ENCODE peak calls at places on chromosome 20, in four cellular contexts. I, H, Q and B are unnamed samples.

GRCh38 chr20:3222635-3223600 is 13.6 kb downstream of the ITPA start:
- DNase-seq in I (no peak), H (no peak), Q (no peak), B (no peak)

GRCh38 chr20:3238616-3239025 is 369 bp downstream of the SLC4A11 start:
- DNase-seq in I (no peak), H (peak; percentile 60), Q (no peak), B (no peak)

GRCh38 chr20:10434467-10434831 is 427 bp upstream of the MKKS start:
- DNase-seq in I (peak; percentile 99), H (peak; percentile 96), Q (peak; percentile 85), B (peak; percentile 100)

GRCh38 chr20:37411408-37412306 is 65.7 kb downstream of the SRC start:
- DNase-seq in I (no peak), H (no peak), Q (no peak), B (no peak)

GRCh38 chr20:4713401-4713800 is 8.3 kb upstream of the PRND start:
- DNase-seq in I (no peak), H (no peak), Q (no peak), B (no peak)

GRCh38 chr20:14264869-14265268 is 72.5 kb downstream of the FLRT3 start:
- DNase-seq in I (peak; percentile 37), H (no peak), Q (no peak), B (peak; percentile 66)

GRCh38 chr20:41483553-41483930 is 116.9 kb upstream of the EMILIN3 start:
- DNase-seq in I (peak; percentile 60), H (no peak), Q (no peak), B (no peak)

GRCh38 chr20:15708984-15709598 is 864.2 kb downstream of the KIF16B start:
- DNase-seq in I (no peak), H (peak; percentile 82), Q (peak; percentile 97), B (peak; percentile 71)

GRCh38 chr20:46951840-46952497 is 57.3 kb downstream of the EYA2 start:
- DNase-seq in I (peak; percentile 51), H (no peak), Q (no peak), B (no peak)

GRCh38 chr20:58889334-58890072 is 37.0 kb downstream of the GNAS start:
- DNase-seq in I (no peak), H (no peak), Q (no peak), B (no peak)

GRCh38 chr20:42836339-42836738 is 353.4 kb downstream of the PTPRT start:
- DNase-seq in I (no peak), H (peak; percentile 33), Q (no peak), B (no peak)

GRCh38 chr20:48025661-48026060 is 240.4 kb upstream of the SULF2 start:
- DNase-seq in I (no peak), H (no peak), Q (no peak), B (no peak)

GRCh38 chr20:4441871-4442270 is 279.8 kb upstream of the PRND start:
- DNase-seq in I (no peak), H (no peak), Q (no peak), B (no peak)

GRCh38 chr20:61815678-61816077 is 250.0 kb downstream of the TAF4 start:
- DNase-seq in I (no peak), H (no peak), Q (no peak), B (no peak)

GRCh38 chr20:43925215-43925614 is 10.6 kb downstream of the TOX2 start:
- DNase-seq in I (no peak), H (no peak), Q (no peak), B (no peak)

GRCh38 chr20:51529758-51530157 is 12.8 kb downstream of the NFATC2 start:
- DNase-seq in I (peak; percentile 61), H (no peak), Q (no peak), B (no peak)

GRCh38 chr20:50369225-50370035 is 140.8 kb upstream of the PTPN1 start:
- DNase-seq in I (no peak), H (no peak), Q (no peak), B (no peak)

GRCh38 chr20:31894980-31895675 is 24.7 kb downstream of the TTLL9 start:
- DNase-seq in I (peak; percentile 49), H (peak; percentile 62), Q (no peak), B (peak; percentile 55)

GRCh38 chr20:43736588-43737091 is 9.8 kb upstream of the GTSF1L start:
- DNase-seq in I (peak; percentile 10), H (no peak), Q (no peak), B (peak; percentile 94)

GRCh38 chr20:32017711-32018251 is 7.5 kb downstream of the CCM2L start:
- DNase-seq in I (no peak), H (peak; percentile 98), Q (peak; percentile 85), B (peak; percentile 95)

GRCh38 chr20:57013741-57014140 is 252.7 kb downstream of the BMP7 start:
- DNase-seq in I (no peak), H (peak; percentile 81), Q (peak; percentile 71), B (peak; percentile 71)

GRCh38 chr20:19431308-19431685 is 218.9 kb downstream of the SLC24A3 start:
- DNase-seq in I (no peak), H (no peak), Q (peak; percentile 33), B (no peak)

GRCh38 chr20:50540620-50541605 is 30.7 kb downstream of the PTPN1 start:
- DNase-seq in I (peak; percentile 93), H (no peak), Q (no peak), B (peak; percentile 96)

GRCh38 chr20:11918280-11918952 is 723 bp downstream of the BTBD3 start:
- DNase-seq in I (no peak), H (no peak), Q (no peak), B (no peak)

GRCh38 chr20:313948-314347 is 11.4 kb upstream of the SOX12 start:
- DNase-seq in I (peak; percentile 83), H (no peak), Q (no peak), B (no peak)

GRCh38 chr20:41145821-41146620 is 8.7 kb downstream of the PLCG1 start:
- DNase-seq in I (no peak), H (no peak), Q (no peak), B (no peak)

GRCh38 chr20:43536041-43536816 is 22.6 kb upstream of the SGK2 start:
- DNase-seq in I (no peak), H (no peak), Q (no peak), B (no peak)

GRCh38 chr20:47973519-47974233 is 188.4 kb upstream of the SULF2 start:
- DNase-seq in I (no peak), H (peak; percentile 78), Q (peak; percentile 55), B (peak; percentile 64)

GRCh38 chr20:60035-60918 is 27.2 kb upstream of the DEFB125 start:
- DNase-seq in I (no peak), H (no peak), Q (no peak), B (no peak)

GRCh38 chr20:12617076-12617475 is 391.7 kb upstream of the SPTLC3 start:
- DNase-seq in I (no peak), H (no peak), Q (no peak), B (no peak)

GRCh38 chr20:59064214-59064722 is 21.7 kb upstream of the PRELID3B start:
- DNase-seq in I (no peak), H (no peak), Q (no peak), B (no peak)

GRCh38 chr20:4431446-4431845 is 290.3 kb upstream of the PRND start:
- DNase-seq in I (no peak), H (no peak), Q (no peak), B (no peak)

DNA sequence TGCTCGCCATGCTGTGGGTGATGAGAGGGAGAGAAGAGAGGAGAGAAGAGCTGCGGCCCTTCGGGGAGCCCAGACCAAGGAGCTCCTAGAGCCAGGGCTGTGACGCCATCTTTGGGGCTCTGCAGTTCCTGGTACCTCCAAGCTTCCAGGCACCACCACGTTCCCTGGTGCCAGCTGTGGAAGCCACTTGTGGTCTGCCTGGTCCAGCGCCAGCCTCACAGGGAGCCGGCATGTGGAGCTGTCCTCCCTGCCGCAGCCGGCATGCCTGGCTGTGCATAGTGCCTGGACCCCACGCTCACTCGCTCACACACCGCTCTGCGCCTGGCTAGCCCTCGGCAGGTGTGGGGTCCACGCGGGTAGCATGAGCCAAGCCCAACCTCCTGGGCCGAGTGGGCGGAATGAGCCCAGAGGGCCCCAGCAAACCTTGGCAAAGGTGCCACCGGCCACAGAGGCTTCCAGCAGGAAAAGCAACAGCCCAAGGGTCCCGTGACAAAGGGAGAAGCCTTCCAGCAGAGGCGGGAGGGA is 19.3 kb upstream of the CHRNA4 start:
- DNase-seq in I (no peak), H (no peak), Q (no peak), B (no peak)
- H3K56ac ChIP-seq in I (no peak overlapping the region), H (no peak overlapping the region), Q (no peak overlapping the region), B (no peak overlapping the region)

GRCh38 chr20:23195635-23196034 is 109.5 kb upstream of the CD93 start:
- DNase-seq in I (no peak), H (no peak), Q (no peak), B (no peak)
- H4K5ac ChIP-seq in I (no peak overlapping the region), H (no peak overlapping the region), Q (no peak overlapping the region), B (no peak overlapping the region)

DNA sequence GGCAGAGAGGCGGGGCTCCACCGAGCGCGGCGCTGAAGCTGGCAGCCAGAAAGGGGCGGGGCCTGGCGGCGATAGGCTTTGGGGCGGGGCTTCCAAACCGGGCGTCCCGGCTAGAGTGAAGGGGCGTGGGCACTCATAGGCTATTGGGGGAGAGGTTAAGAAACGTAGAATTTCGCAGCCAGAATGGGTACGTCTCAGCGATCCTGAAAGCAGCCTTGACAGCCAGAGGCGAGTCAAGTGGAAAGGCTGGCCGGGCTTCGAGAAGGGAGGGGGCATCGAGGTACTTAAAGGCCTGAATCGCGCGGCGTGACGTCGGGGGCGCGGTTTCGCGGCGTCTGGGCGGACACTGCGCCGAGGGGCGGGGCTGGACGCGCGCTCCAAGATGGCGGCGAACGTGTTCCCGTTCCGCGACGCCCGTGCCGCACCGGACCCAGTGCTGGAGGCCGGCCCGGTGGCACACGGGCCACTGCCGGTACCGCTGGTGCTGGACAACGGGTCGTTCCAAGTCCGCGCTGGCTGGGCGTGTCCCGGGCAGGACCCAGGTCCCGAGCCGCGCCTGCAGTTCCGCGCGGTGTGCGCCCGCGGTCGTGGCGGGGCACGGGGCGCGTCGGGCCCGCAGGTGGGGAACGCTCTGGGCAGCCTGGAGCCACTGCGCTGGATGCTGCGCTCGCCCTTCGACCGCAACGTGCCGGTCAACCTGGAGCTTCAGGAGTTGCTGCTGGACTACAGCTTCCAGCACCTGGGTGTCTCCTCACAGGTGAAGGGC is at the start of gene ACTR5:
- DNase-seq in I (peak; percentile 80), H (peak; percentile 94), Q (peak; percentile 99), B (peak; percentile 92)
- H3K56ac ChIP-seq in I (peak within 1 kb of the TSS; percentile 27), H (no peak within 1 kb of the TSS), Q (peak within 1 kb of the TSS; percentile 79), B (peak within 1 kb of the TSS; percentile 99)

GRCh38 chr20:49043000-49043399 is 3.1 kb upstream of the CSE1L start:
- DNase-seq in I (no peak), H (no peak), Q (no peak), B (no peak)
- H4K5ac ChIP-seq in I (no peak overlapping the region), H (no peak overlapping the region), Q (no peak overlapping the region), B (no peak overlapping the region)

GRCh38 chr20:33884633-33885032 is 73.5 kb downstream of the CHMP4B start:
- DNase-seq in I (no peak), H (no peak), Q (no peak), B (no peak)

GRCh38 chr20:33880396-33880795 is 69.2 kb downstream of the CHMP4B start:
- DNase-seq in I (no peak), H (no peak), Q (no peak), B (no peak)

GRCh38 chr20:33882018-33882417 is 70.9 kb downstream of the CHMP4B start:
- DNase-seq in I (no peak), H (no peak), Q (no peak), B (no peak)

GRCh38 chr20:33883164-33883563 is 72.0 kb downstream of the CHMP4B start:
- DNase-seq in I (no peak), H (no peak), Q (no peak), B (no peak)

DNA sequence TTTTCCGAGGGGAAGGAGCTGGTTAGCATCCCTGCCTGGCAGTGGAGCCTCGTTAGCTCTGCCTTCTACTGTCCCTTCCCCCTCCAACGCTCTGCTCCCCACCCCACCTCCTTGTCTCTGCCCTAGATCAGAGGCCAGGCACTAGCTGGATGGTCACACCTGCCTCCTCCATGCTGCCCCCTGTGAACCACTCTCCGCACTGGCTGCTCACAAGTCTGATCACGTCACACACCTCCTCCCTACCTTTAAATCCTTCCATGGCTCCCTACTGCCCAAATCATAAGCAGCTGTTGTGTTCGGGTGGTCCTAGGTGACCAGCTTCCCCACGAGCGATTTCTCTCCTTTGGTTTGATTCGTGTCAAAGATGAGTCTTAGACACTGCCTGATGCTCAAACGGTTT is 71.3 kb downstream of the CHMP4B start:
- DNase-seq in I (no peak), H (no peak), Q (no peak), B (no peak)
- H3K56ac ChIP-seq in I (no peak overlapping the region), H (no peak overlapping the region), Q (no peak overlapping the region), B (no peak overlapping the region)